ENCODE peak calls at places on chromosome 13, in seven cellular contexts. P is IMR-90, Q is NB4, W is H54, T is ovary, O is tibial nerve, U is heart left ventricle. F is an unnamed sample.

GRCh38 chr13:103386341-103386740 is 320.1 kb upstream of the SLC10A2 start:
- DNase-seq in O (no peak), U (peak; percentile 26), W (peak; percentile 7), Q (no peak), P (no peak), T (no peak), F (no peak)

GRCh38 chr13:86559915-86560314 is 760.7 kb upstream of the SLITRK6 start:
- DNase-seq in T (no peak), W (no peak), Q (peak; percentile 39), U (no peak), P (no peak), O (no peak), F (no peak)

GRCh38 chr13:72536668-72537399 is 190.6 kb downstream of the MZT1 start:
- DNase-seq in T (peak; percentile 21), W (no peak), O (no peak), U (no peak), Q (no peak), P (no peak), F (no peak)

GRCh38 chr13:50684366-50684765 is 159.1 kb downstream of the DLEU7 start:
- DNase-seq in P (no peak), Q (no peak), U (peak; percentile 42), O (no peak), T (no peak), W (no peak), F (no peak)

GRCh38 chr13:110680852-110681251 is 25.1 kb downstream of the CARS2 start:
- DNase-seq in U (no peak), W (peak; percentile 50), P (no peak), T (no peak), O (no peak), Q (peak; percentile 40), F (peak; percentile 36)

GRCh38 chr13:39526499-39526898 is 76.5 kb downstream of the LHFPL6 start:
- DNase-seq in W (no peak), U (no peak), Q (no peak), T (no peak), O (no peak), P (no peak), F (no peak)

GRCh38 chr13:45384474-45385174 is 33.5 kb downstream of the SLC25A30 start:
- DNase-seq in T (no peak), P (no peak), Q (no peak), O (no peak), U (no peak), W (no peak), F (no peak)

GRCh38 chr13:76882431-76882830 is 3.8 kb downstream of the KCTD12 start:
- DNase-seq in Q (peak; percentile 73), U (no peak), O (no peak), P (no peak), W (no peak), T (no peak), F (no peak)

GRCh38 chr13:113425931-113426590 is 27.2 kb downstream of the ADPRHL1 start:
- DNase-seq in T (no peak), W (peak; percentile 47), U (peak; percentile 27), O (no peak), Q (peak; percentile 83), P (no peak), F (no peak)

GRCh38 chr13:103883698-103884097 is 817.5 kb upstream of the SLC10A2 start:
- DNase-seq in P (peak; percentile 25), Q (no peak), W (no peak), T (no peak), U (no peak), O (no peak), F (no peak)

GRCh38 chr13:111281751-111282311 is 38.6 kb upstream of the TEX29 start:
- DNase-seq in Q (no peak), O (no peak), T (no peak), U (no peak), P (peak; percentile 85), W (no peak), F (no peak)

GRCh38 chr13:27257233-27257568 is 5.8 kb downstream of the RPL21 start:
- DNase-seq in W (no peak), U (no peak), O (no peak), P (no peak), Q (no peak), T (no peak), F (no peak)

GRCh38 chr13:27259831-27260230 is 8.5 kb downstream of the RPL21 start:
- DNase-seq in O (no peak), T (no peak), Q (no peak), U (no peak), P (no peak), W (no peak), F (no peak)

GRCh38 chr13:27261376-27261775 is 9.3 kb upstream of the RASL11A start:
- DNase-seq in U (no peak), W (no peak), O (no peak), P (no peak), Q (no peak), T (no peak), F (no peak)

GRCh38 chr13:27258637-27259377 is 7.4 kb downstream of the RPL21 start:
- DNase-seq in T (no peak), O (no peak), U (no peak), Q (no peak), P (no peak), W (no peak), F (no peak)

DNA sequence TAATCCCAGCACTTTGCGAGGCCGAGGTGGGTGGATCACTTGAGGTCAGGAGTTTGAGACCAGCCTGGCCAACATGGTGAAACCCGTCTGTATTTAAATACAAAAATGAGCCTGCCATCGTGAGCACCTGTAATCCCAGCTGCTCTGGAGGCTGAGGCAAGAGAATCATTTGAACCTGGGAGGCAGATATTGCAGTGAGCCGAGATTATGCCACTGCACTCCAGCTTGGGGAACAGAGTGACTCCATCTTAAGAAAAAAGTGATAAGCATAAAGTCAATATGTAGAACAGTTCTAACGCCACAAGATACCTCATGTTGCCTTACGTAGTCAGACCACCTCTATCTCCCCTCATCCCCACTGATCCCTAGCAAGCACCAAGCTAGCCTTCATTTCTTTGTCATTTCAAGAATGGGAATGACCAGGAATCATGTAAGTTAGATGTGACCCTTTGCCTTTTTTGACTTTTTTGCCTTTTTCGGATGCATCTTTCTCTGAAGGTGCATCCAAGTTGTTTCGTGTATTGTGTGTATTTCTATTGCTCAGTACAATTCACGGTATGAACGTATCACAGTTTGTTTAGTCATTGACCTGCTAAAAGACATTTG is 6.4 kb downstream of the RPL21 start:
- DNase-seq in W (no peak), U (no peak), P (no peak), Q (no peak), O (no peak), T (no peak), F (no peak)
- TF ChIP-seq POLR2A in W (no peak), U (no peak), P (peak; percentile 39), Q (no peak), O (no peak), T (no peak), F (peak; percentile 87)

DNA sequence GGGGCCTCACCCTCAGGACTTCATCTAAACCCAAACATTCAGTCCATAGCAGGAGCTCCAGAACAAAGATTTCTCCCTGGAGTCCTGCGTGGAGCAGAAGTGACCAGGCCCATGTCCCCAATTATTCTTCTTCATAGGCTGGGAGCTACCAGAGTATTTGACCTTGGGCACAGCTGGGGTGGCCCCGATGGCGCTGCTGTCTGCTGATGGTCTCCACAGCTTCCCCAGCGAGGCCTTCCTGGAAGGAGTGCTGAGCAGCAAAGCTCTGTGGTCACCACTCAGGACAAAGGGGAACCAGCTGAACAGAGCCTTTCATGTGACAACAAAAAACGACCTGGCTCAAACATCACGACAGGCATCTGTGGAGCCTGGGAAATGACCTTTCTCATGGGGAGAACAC is 62.7 kb upstream of the ARGLU1 start:
- DNase-seq in P (no peak), U (no peak), Q (peak; percentile 13), W (no peak), T (no peak), O (no peak), F (no peak)
- TF ChIP-seq POLR2A in P (no peak), U (no peak), Q (no peak), W (no peak), T (no peak), O (no peak), F (no peak)

GRCh38 chr13:25281937-25282332 is 5.4 kb downstream of the MTMR6 start:
- DNase-seq in T (no peak), W (no peak), P (no peak), O (no peak), Q (no peak), U (no peak), F (no peak)

GRCh38 chr13:25281193-25281936 is 5.9 kb downstream of the MTMR6 start:
- DNase-seq in P (peak; percentile 3), Q (no peak), U (no peak), O (no peak), W (no peak), T (no peak), F (peak; percentile 13)

GRCh38 chr13:25288966-25289365 is 1.7 kb upstream of the MTMR6 start:
- DNase-seq in Q (peak; percentile 60), P (no peak), T (no peak), O (no peak), W (no peak), U (no peak), F (no peak)

GRCh38 chr13:25286969-25287961 is at the start of gene MTMR6:
- DNase-seq in Q (peak; percentile 98), O (peak; percentile 86), P (peak; percentile 82), T (peak; percentile 84), U (peak; percentile 93), W (peak; percentile 63), F (peak; percentile 90)

DNA sequence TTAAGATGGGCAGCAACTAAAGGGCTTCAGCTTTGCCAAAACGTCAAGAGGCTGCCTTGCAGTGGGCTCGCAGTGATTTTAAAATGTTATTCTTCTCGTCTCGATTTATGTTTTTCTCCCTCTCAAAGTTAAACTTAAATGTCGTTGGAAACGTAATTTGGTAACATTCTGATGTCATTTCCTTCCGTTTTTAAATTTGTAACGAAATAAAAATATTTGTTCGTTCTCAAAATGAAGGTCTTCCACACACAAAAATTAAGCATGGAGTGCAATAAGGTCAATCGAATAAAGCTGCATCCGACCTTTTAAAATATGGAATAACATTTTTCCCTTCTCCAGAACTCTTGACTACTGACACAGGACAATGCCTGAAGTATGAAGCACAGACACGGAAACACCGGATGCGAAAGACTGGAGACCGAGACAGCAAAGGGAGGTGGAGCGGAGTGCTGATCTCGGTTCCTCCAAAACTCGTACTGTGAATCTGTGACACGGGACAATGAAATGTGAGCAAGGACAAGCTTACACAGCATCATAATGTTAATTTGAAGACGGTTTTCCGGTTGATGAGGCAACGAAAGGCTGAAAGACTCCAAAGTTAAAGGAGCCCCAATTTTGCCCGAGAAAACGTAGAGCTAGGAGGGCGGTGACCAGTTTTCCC is 850 bp downstream of the MTMR6 start:
- DNase-seq in U (peak; percentile 34), P (peak; percentile 58), O (peak; percentile 35), Q (peak; percentile 67), W (no peak), T (no peak), F (peak; percentile 24)
- TF ChIP-seq POLR2A in U (no peak), P (peak; percentile 3), O (no peak), Q (no peak), W (no peak), T (no peak), F (no peak)

DNA sequence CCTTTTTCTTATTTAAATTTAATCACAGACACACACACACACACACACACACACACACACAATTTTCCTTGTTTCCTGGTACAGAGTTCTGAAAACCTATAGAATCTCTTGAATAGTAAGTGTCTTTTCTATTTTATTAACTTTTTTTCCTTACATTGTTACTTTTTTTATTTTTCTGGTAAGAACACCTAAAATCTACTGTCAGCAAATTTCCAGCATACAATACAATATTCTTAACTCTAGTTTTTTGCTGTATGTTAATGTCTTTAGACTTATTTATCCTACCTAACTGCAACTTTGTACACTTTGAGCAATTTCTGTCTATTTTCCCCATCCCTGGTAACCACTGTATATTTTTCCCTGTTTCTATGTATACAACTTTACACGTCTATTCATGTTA is 1179.8 kb downstream of the SLITRK1 start:
- DNase-seq in T (no peak), Q (no peak), P (no peak), O (no peak), U (no peak), W (no peak), F (no peak)
- TF ChIP-seq POLR2A in T (no peak), Q (no peak), P (no peak), O (no peak), U (no peak), W (no peak), F (no peak)

GRCh38 chr13:32031025-32031814 is at the start of gene FRY:
- DNase-seq in W (peak; percentile 12), P (peak; percentile 58), T (peak; percentile 47), Q (peak; percentile 90), O (peak; percentile 27), U (peak; percentile 73), F (peak; percentile 31)
- TF ChIP-seq POLR2A in W (no peak), P (no peak), T (no peak), Q (no peak), O (no peak), U (no peak), F (peak; percentile 18)

F was measured in GM12892.